ENCODE peak calls at places on chromosomes 7 and 10, in six cellular contexts. One of them, this sample, is unnamed.

GRCh38 chr7:20217193-20217948 is at the start of gene MACC1:
- DNase-seq in posterior cingulate gyrus: no peak
- DNase-seq in A172: no peak
- DNase-seq in kidney: peak
- DNase-seq in ureter: peak
- DNase-seq in activated naive CD4-positive, alpha-beta T cell treated with Interleukin-2 at 50 U/mL for 16 hours: no peak
- DNase-seq in this sample: no peak

GRCh38 chr10:101614957-101615759 is 27.0 kb downstream of the DPCD start:
- DNase-seq in posterior cingulate gyrus: no peak
- DNase-seq in A172: no peak
- DNase-seq in kidney: peak
- DNase-seq in ureter: no peak
- DNase-seq in activated naive CD4-positive, alpha-beta T cell treated with Interleukin-2 at 50 U/mL for 16 hours: no peak
- DNase-seq in this sample: no peak

GRCh38 chr7:33534830-33535229 is 370.5 kb upstream of the BMPER start:
- DNase-seq in posterior cingulate gyrus: no peak
- DNase-seq in A172: no peak
- DNase-seq in kidney: no peak
- DNase-seq in ureter: no peak
- DNase-seq in activated naive CD4-positive, alpha-beta T cell treated with Interleukin-2 at 50 U/mL for 16 hours: no peak
- DNase-seq in this sample: no peak

GRCh38 chr10:110600487-110601101 is 33.1 kb downstream of the SMC3 start:
- DNase-seq in posterior cingulate gyrus: no peak
- DNase-seq in A172: peak
- DNase-seq in kidney: no peak
- DNase-seq in ureter: no peak
- DNase-seq in activated naive CD4-positive, alpha-beta T cell treated with Interleukin-2 at 50 U/mL for 16 hours: no peak
- DNase-seq in this sample: no peak

GRCh38 chr7:2939193-2939885 is 95.2 kb upstream of the GNA12 start:
- DNase-seq in posterior cingulate gyrus: no peak
- DNase-seq in A172: peak
- DNase-seq in kidney: peak
- DNase-seq in ureter: no peak
- DNase-seq in activated naive CD4-positive, alpha-beta T cell treated with Interleukin-2 at 50 U/mL for 16 hours: no peak
- DNase-seq in this sample: peak

GRCh38 chr7:78443811-78444210 is 645.2 kb downstream of the PHTF2 start:
- DNase-seq in posterior cingulate gyrus: no peak
- DNase-seq in A172: no peak
- DNase-seq in kidney: no peak
- DNase-seq in ureter: no peak
- DNase-seq in activated naive CD4-positive, alpha-beta T cell treated with Interleukin-2 at 50 U/mL for 16 hours: no peak
- DNase-seq in this sample: no peak

GRCh38 chr10:63265646-63266207 is 132.6 kb downstream of the NRBF2 start:
- DNase-seq in posterior cingulate gyrus: no peak
- DNase-seq in A172: no peak
- DNase-seq in kidney: no peak
- DNase-seq in ureter: no peak
- DNase-seq in activated naive CD4-positive, alpha-beta T cell treated with Interleukin-2 at 50 U/mL for 16 hours: no peak
- DNase-seq in this sample: no peak

GRCh38 chr7:48105045-48105444 is 16.0 kb downstream of the UPP1 start:
- DNase-seq in posterior cingulate gyrus: no peak
- DNase-seq in A172: no peak
- DNase-seq in kidney: no peak
- DNase-seq in ureter: no peak
- DNase-seq in activated naive CD4-positive, alpha-beta T cell treated with Interleukin-2 at 50 U/mL for 16 hours: no peak
- DNase-seq in this sample: no peak

GRCh38 chr10:74047871-74048270 is 50.0 kb downstream of the VCL start:
- DNase-seq in posterior cingulate gyrus: no peak
- DNase-seq in A172: no peak
- DNase-seq in kidney: no peak
- DNase-seq in ureter: no peak
- DNase-seq in activated naive CD4-positive, alpha-beta T cell treated with Interleukin-2 at 50 U/mL for 16 hours: no peak
- DNase-seq in this sample: no peak

GRCh38 chr7:150992833-150993302 is 2.1 kb downstream of the NOS3 start:
- DNase-seq in posterior cingulate gyrus: no peak
- DNase-seq in A172: no peak
- DNase-seq in kidney: peak
- DNase-seq in ureter: no peak
- DNase-seq in activated naive CD4-positive, alpha-beta T cell treated with Interleukin-2 at 50 U/mL for 16 hours: no peak
- DNase-seq in this sample: no peak

GRCh38 chr7:24820730-24821044 is 63.4 kb upstream of the GSDME start:
- DNase-seq in posterior cingulate gyrus: no peak
- DNase-seq in A172: no peak
- DNase-seq in kidney: no peak
- DNase-seq in ureter: no peak
- DNase-seq in activated naive CD4-positive, alpha-beta T cell treated with Interleukin-2 at 50 U/mL for 16 hours: no peak
- DNase-seq in this sample: no peak

GRCh38 chr7:5035276-5035675 is 10.4 kb upstream of the RBAK start:
- DNase-seq in posterior cingulate gyrus: no peak
- DNase-seq in A172: no peak
- DNase-seq in kidney: no peak
- DNase-seq in ureter: no peak
- DNase-seq in activated naive CD4-positive, alpha-beta T cell treated with Interleukin-2 at 50 U/mL for 16 hours: no peak
- DNase-seq in this sample: no peak

GRCh38 chr7:5699951-5700384 is 81.5 kb downstream of the RNF216 start:
- DNase-seq in posterior cingulate gyrus: no peak
- DNase-seq in A172: no peak
- DNase-seq in kidney: no peak
- DNase-seq in ureter: no peak
- DNase-seq in activated naive CD4-positive, alpha-beta T cell treated with Interleukin-2 at 50 U/mL for 16 hours: peak
- DNase-seq in this sample: peak

GRCh38 chr7:100827330-100828226 is at the start of gene EPHB4:
- DNase-seq in posterior cingulate gyrus: no peak
- DNase-seq in A172: peak
- DNase-seq in kidney: peak
- DNase-seq in ureter: peak
- DNase-seq in activated naive CD4-positive, alpha-beta T cell treated with Interleukin-2 at 50 U/mL for 16 hours: no peak
- DNase-seq in this sample: no peak

GRCh38 chr7:36746347-36746746 is 22.1 kb upstream of the AOAH start:
- DNase-seq in posterior cingulate gyrus: no peak
- DNase-seq in A172: peak
- DNase-seq in kidney: peak
- DNase-seq in ureter: no peak
- DNase-seq in activated naive CD4-positive, alpha-beta T cell treated with Interleukin-2 at 50 U/mL for 16 hours: no peak
- DNase-seq in this sample: no peak

This sample was measured in dorsolateral prefrontal cortex.